ENCODE peak calls at places on chromosomes 11 and 22, in seven cellular contexts. L is colonic mucosa; E is endodermal cell; C is CD8-positive, alpha-beta memory T cell; O is right cardiac atrium; T is cardiac muscle cell; F is lower lobe of right lung. V is an unnamed sample. For H3K4me1 and H3K9me3, the result is how much of the 10 kb centered on the place peaks cover.

GRCh38 chr22:45493286-45493771 is 9.4 kb upstream of the FBLN1 start:
- DNase-seq in C (no peak), E (peak), F (peak), L (no peak), T (no peak), O (peak), V (no peak)

GRCh38 chr11:96200243-96200642 is 142.8 kb downstream of the MAML2 start:
- DNase-seq in L (no peak), O (no peak), T (no peak), E (no peak), F (no peak), C (no peak), V (no peak)

GRCh38 chr11:61007383-61007970 is 36.0 kb downstream of the CD6 start:
- DNase-seq in T (peak), C (no peak), F (no peak), O (no peak), E (peak), L (peak), V (no peak)

GRCh38 chr11:43245471-43245870 is 66.3 kb upstream of the API5 start:
- DNase-seq in F (no peak), C (no peak), L (no peak), E (no peak), O (no peak), T (no peak), V (no peak)

GRCh38 chr22:22710719-22711531 is 66.5 kb downstream of the GGTLC2 start:
- DNase-seq in E (peak), L (peak), F (peak), O (peak), C (peak), T (no peak), V (peak)

GRCh38 chr11:64086263-64086938 is 50.7 kb downstream of the FLRT1 start:
- DNase-seq in O (peak), E (no peak), T (no peak), L (peak), F (no peak), C (no peak), V (no peak)

GRCh38 chr11:102494216-102494615 is 36.3 kb downstream of the MMP7 start:
- DNase-seq in E (no peak), F (no peak), L (peak), T (no peak), O (no peak), C (no peak), V (no peak)

GRCh38 chr11:128201006-128201405 is 386.4 kb downstream of the ETS1 start:
- DNase-seq in F (no peak), L (no peak), C (no peak), E (no peak), O (no peak), T (no peak), V (no peak)

GRCh38 chr11:64661622-64662021 is 61.4 kb downstream of the NRXN2 start:
- DNase-seq in O (no peak), E (no peak), L (no peak), F (peak), T (no peak), C (no peak), V (no peak)

GRCh38 chr22:31614781-31615480 is 47.1 kb downstream of the PISD start:
- DNase-seq in E (peak), O (no peak), F (no peak), T (no peak), L (no peak), C (no peak), V (no peak)

GRCh38 chr11:6926208-6927029 is at the start of gene ZNF215:
- DNase-seq in C (no peak), E (peak), L (peak), O (peak), T (peak), F (peak), V (peak)

GRCh38 chr22:47813661-47814060 is 1051.2 kb downstream of the TBC1D22A start:
- DNase-seq in E (peak), L (no peak), T (no peak), C (no peak), F (no peak), O (no peak), V (no peak)

GRCh38 chr11:69297225-69297925 is 3.4 kb downstream of the MYEOV start:
- DNase-seq in T (no peak), O (peak), L (peak), E (no peak), C (peak), F (peak), V (peak)

GRCh38 chr22:42939941-42940653 is 74.9 kb downstream of the PACSIN2 start:
- DNase-seq in E (peak), F (peak), O (no peak), L (peak), T (no peak), C (no peak), V (no peak)

GRCh38 chr11:12444601-12445000 is 67.2 kb downstream of the PARVA start:
- DNase-seq in O (no peak), L (no peak), C (no peak), E (no peak), T (no peak), F (no peak), V (no peak)

GRCh38 chr11:64436025-64436424 is 77.1 kb downstream of the RPS6KA4 start:
- DNase-seq in C (no peak), T (no peak), L (no peak), O (no peak), F (peak), E (peak), V (no peak)

GRCh38 chr11:125374398-125374797 is 121.7 kb downstream of the FEZ1 start:
- DNase-seq in C (no peak), L (no peak), O (no peak), T (no peak), E (no peak), F (no peak), V (peak)

GRCh38 chr22:46027219-46028068 is 50.5 kb upstream of the WNT7B start:
- DNase-seq in O (peak), F (peak), C (no peak), E (peak), L (peak), T (peak), V (peak)

GRCh38 chr11:62372871-62373270 is 35.6 kb downstream of the ASRGL1 start:
- DNase-seq in O (no peak), F (no peak), C (no peak), T (no peak), E (no peak), L (no peak), V (no peak)

GRCh38 chr11:120182790-120183491 is 27.9 kb upstream of the OAF start:
- DNase-seq in O (peak), C (no peak), T (peak), L (peak), E (peak), F (no peak), V (peak)

GRCh38 chr11:119206512-119207299 is 567 bp downstream of the CBL start:
- DNase-seq in O (peak), T (peak), F (peak), E (no peak), C (peak), L (peak), V (peak)

GRCh38 chr11:129928923-129929692 is 33.7 kb upstream of the NFRKB start:
- DNase-seq in O (no peak), L (no peak), F (no peak), T (no peak), E (no peak), C (no peak), V (no peak)

GRCh38 chr11:66012946-66013761 is 1.3 kb downstream of the CST6 start:
- DNase-seq in O (no peak), L (no peak), F (no peak), E (peak), C (no peak), T (peak), V (no peak)

GRCh38 chr22:17118342-17118741 is 2.8 kb downstream of the TMEM121B start:
- DNase-seq in F (no peak), C (no peak), T (no peak), L (no peak), O (no peak), E (no peak), V (no peak)

GRCh38 chr22:45290410-45290936 is 5.7 kb downstream of the UPK3A start:
- DNase-seq in T (peak), O (no peak), C (no peak), F (no peak), L (peak), E (peak), V (no peak)

GRCh38 chr11:67561971-67562560 is 21.5 kb upstream of the GSTP1 start:
- DNase-seq in O (no peak), L (no peak), E (no peak), T (no peak), C (no peak), F (no peak), V (no peak)

GRCh38 chr11:40118780-40119179 is 1340.7 kb downstream of the LRRC4C start:
- DNase-seq in T (no peak), F (no peak), O (no peak), E (no peak), L (no peak), C (no peak), V (no peak)

GRCh38 chr22:36378080-36378788 is 9.5 kb downstream of the MYH9 start:
- DNase-seq in C (no peak), F (no peak), O (no peak), E (no peak), L (no peak), T (no peak), V (no peak)
- H3K4me1 ChIP-seq in C (half or more), F (half or more), O (under half), E (under half), L (under half), T (under half), V (half or more)

GRCh38 chr22:49630448-49630946 is 197.2 kb downstream of the BRD1 start:
- DNase-seq in L (no peak), O (no peak), C (no peak), T (no peak), E (no peak), F (peak), V (no peak)
- H3K9me3 ChIP-seq in L (under half), O (under half), C (under half), T (under half), E (under half), F (under half), V (under half)

GRCh38 chr11:131571571-131571970 is 201.2 kb downstream of the NTM start:
- DNase-seq in T (no peak), L (no peak), C (no peak), E (no peak), F (no peak), O (no peak), V (no peak)
- H3K4me1 ChIP-seq in T (under half), L (under half), C (under half), E (under half), F (under half), O (under half), V (under half)

GRCh38 chr22:49241174-49241851 is 586.4 kb downstream of the BRD1 start:
- DNase-seq in T (no peak), C (no peak), E (no peak), O (no peak), L (no peak), F (no peak), V (no peak)
- H3K9me3 ChIP-seq in T (under half), C (under half), E (under half), O (under half), L (under half), F (under half), V (under half)

DNA sequence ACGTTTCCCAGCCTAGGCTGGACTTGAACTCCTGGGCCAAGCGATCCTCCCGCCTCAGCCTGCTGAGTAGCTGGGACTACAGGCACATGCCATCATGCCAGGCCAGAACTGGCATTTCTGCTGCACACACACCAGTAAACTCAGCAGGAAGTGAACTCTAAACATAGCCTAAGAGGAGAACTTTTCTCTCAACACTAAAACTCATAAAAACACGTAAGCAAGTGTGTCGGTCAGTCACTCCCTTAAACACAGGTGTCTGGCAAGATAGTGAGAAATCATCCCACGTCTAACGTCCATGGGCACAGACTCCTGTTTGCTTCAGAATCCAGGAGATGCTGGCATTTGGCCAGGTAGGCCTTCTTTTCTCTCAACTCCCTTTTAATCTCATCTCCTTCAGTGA is 104.8 kb downstream of the RPL27A start:
- DNase-seq in C (no peak), O (no peak), T (no peak), E (peak), L (no peak), F (no peak), V (no peak)
- H3K4me1 ChIP-seq in C (under half), O (under half), T (under half), E (under half), L (under half), F (under half), V (under half)

DNA sequence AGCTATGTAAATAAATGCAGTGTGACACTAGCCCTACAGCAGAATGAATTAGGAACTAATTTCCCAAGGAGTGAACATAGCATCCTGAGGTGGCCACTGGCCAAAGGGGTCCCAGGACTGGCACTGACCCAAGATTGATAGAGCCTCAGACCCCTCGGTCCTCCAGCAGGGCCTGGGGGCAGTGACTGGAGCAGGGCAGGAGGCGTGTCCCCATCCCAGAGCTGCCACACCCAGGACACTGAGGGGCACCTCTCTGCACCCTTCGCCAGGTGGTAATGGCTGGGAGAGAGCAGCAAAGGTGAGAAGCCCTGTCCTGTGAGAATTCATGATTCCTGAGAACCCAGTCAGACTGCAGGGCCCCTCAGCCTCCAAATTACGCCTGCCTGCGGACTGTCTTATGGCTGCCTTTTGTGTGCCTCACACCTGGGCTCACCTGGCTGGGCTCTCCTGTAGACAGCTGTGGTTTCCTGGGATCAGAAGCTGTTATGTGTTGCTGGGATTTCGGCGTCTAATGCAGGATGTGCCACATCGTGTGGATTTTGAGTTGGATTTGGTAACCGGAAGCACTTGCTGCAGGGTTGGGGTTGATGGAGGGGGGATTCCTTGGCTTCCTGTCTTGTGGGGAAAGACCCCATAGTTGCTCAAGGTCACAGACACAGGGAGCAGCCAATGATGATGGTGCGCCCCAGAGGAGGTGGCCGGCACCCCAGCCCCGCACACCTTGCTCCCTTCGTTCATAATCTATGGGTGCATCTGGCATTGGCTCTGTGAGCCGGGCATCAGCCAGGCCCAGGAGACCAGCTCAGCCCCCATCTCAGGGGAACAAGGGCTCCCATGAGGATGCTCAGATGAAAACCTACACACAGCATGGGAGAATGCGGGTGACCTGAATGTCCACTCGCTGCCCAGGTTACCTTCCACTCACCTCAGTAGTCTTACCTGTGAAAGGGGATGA is 582.9 kb downstream of the BRD1 start:
- DNase-seq in T (no peak), O (no peak), C (no peak), L (no peak), F (no peak), E (no peak), V (no peak)
- H3K9me3 ChIP-seq in T (under half), O (under half), C (under half), L (under half), F (under half), E (under half), V (under half)

GRCh38 chr11:72591785-72592490 is 82.3 kb downstream of the PDE2A start:
- DNase-seq in F (no peak), L (no peak), O (no peak), C (peak), E (no peak), T (no peak), V (peak)
- H3K4me1 ChIP-seq in F (under half), L (under half), O (under half), C (under half), E (under half), T (under half), V (under half)

V was measured in Peyer's patch.